ENCODE peak calls at places on chromosome 1, in five cellular contexts. O is mesenchymal stem cell; L is CD8-positive, alpha-beta memory T cell; B is SJSA1; N is lower lobe of right lung. P is an unnamed sample.
A peak's percentile ranks its signal among the peaks of the same experiment; 100 is the strongest.

GRCh38 chr1:2874207-2875165 is 73.0 kb upstream of the TTC34 start:
- DNase-seq in O (no peak), L (no peak), B (no peak), N (no peak), P (no peak)

GRCh38 chr1:38541223-38541622 is 318.3 kb downstream of the RRAGC start:
- DNase-seq in O (no peak), L (no peak), B (peak; percentile 11), N (no peak), P (peak; percentile 58)

GRCh38 chr1:207970329-207971038 is 59.6 kb upstream of the CD34 start:
- DNase-seq in O (no peak), L (no peak), B (peak; percentile 43), N (no peak), P (no peak)

GRCh38 chr1:50923564-50923963 is 36.5 kb downstream of the FAF1 start:
- DNase-seq in O (no peak), L (no peak), B (no peak), N (no peak), P (no peak)

GRCh38 chr1:220028496-220028895 is 17.8 kb downstream of the EPRS1 start:
- DNase-seq in O (no peak), L (no peak), B (no peak), N (no peak), P (no peak)

GRCh38 chr1:27971674-27972073 is 11.9 kb downstream of the XKR8 start:
- DNase-seq in O (peak; percentile 22), L (no peak), B (peak; percentile 19), N (no peak), P (peak; percentile 59)

GRCh38 chr1:185567006-185567405 is 167.2 kb upstream of the HMCN1 start:
- DNase-seq in O (peak; percentile 85), L (peak; percentile 91), B (peak; percentile 49), N (no peak), P (peak; percentile 45)

GRCh38 chr1:155321577-155322497 is 1.1 kb downstream of the RUSC1 start:
- DNase-seq in O (peak; percentile 41), L (no peak), B (no peak), N (no peak), P (no peak)

GRCh38 chr1:64539808-64540207 is 69.9 kb downstream of the CACHD1 start:
- DNase-seq in O (no peak), L (no peak), B (no peak), N (peak; percentile 60), P (peak; percentile 60)

GRCh38 chr1:67713071-67713806 is 28.2 kb downstream of the GADD45A start:
- DNase-seq in O (peak; percentile 87), L (no peak), B (peak; percentile 74), N (no peak), P (peak; percentile 74)

GRCh38 chr1:203464743-203465142 is 10.9 kb upstream of the PRELP start:
- DNase-seq in O (no peak), L (no peak), B (no peak), N (no peak), P (no peak)

GRCh38 chr1:43171312-43171875 is 696 bp downstream of the EBNA1BP2 start:
- DNase-seq in O (no peak), L (no peak), B (no peak), N (no peak), P (no peak)

GRCh38 chr1:155205035-155205434 is 2.7 kb downstream of the THBS3 start:
- DNase-seq in O (no peak), L (no peak), B (no peak), N (no peak), P (no peak)

GRCh38 chr1:119747451-119747850 is 21.3 kb downstream of the HMGCS2 start:
- DNase-seq in O (no peak), L (no peak), B (no peak), N (no peak), P (no peak)
- H3K4me1 ChIP-seq in O (peaks cover 4% of the 10 kb centered on the region), L (no peaks in the 10 kb centered on the region), B (no peaks in the 10 kb centered on the region), N (no peaks in the 10 kb centered on the region), P (no peaks in the 10 kb centered on the region)

GRCh38 chr1:21307210-21307609 is 16.9 kb upstream of the ECE1 start:
- DNase-seq in O (peak; percentile 12), L (no peak), B (no peak), N (no peak), P (no peak)

GRCh38 chr1:21308330-21308729 is 18.1 kb upstream of the ECE1 start:
- DNase-seq in O (peak; percentile 34), L (no peak), B (no peak), N (no peak), P (no peak)

GRCh38 chr1:21305900-21306189 is 15.6 kb upstream of the ECE1 start:
- DNase-seq in O (no peak), L (no peak), B (no peak), N (no peak), P (no peak)

GRCh38 chr1:21308847-21309652 is 18.8 kb upstream of the ECE1 start:
- DNase-seq in O (peak; percentile 48), L (no peak), B (no peak), N (no peak), P (peak; percentile 91)

GRCh38 chr1:21307663-21308062 is 17.4 kb upstream of the ECE1 start:
- DNase-seq in O (no peak), L (no peak), B (no peak), N (no peak), P (peak; percentile 49)
- H3K4me1 ChIP-seq in O (peaks cover 56% of the 10 kb centered on the region), L (peaks cover 37% of the 10 kb centered on the region), B (peaks cover 14% of the 10 kb centered on the region), N (peaks cover 40% of the 10 kb centered on the region), P (peaks cover 46% of the 10 kb centered on the region)

GRCh38 chr1:161736332-161736969 is 13.1 kb upstream of the DUSP12 start:
- DNase-seq in O (no peak), L (no peak), B (no peak), N (no peak), P (no peak)

GRCh38 chr1:161732319-161732718 is 11.0 kb downstream of the FCRLB start:
- DNase-seq in O (no peak), L (no peak), B (no peak), N (no peak), P (no peak)

GRCh38 chr1:161735837-161736236 is 13.7 kb upstream of the DUSP12 start:
- DNase-seq in O (no peak), L (no peak), B (no peak), N (no peak), P (no peak)

GRCh38 chr1:161731241-161731640 is 9.9 kb downstream of the FCRLB start:
- DNase-seq in O (no peak), L (no peak), B (no peak), N (no peak), P (no peak)

DNA sequence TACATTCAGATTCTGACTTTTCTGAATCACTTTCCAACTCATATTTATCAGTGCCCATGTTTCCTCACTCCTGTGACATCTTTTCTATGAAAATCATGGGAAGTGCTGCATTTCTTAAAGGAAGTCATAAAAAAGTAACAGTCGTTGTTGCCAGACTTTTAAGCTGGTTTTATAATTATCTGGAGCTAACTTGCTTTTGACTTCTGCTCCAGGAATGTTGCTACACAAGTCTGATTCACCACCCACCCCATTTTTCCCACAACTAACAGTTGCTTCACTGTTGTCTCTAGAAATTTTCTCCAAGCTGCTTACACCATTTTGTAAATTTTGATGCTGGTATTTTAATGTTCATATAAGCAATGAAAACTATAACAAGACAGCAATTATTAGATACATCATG is 12.2 kb downstream of the FCRLB start:
- DNase-seq in O (peak; percentile 85), L (no peak), B (peak; percentile 29), N (no peak), P (peak; percentile 58)
- H3K4me1 ChIP-seq in O (no peaks in the 10 kb centered on the region), L (peaks cover 17% of the 10 kb centered on the region), B (peaks cover 20% of the 10 kb centered on the region), N (peaks cover 4% of the 10 kb centered on the region), P (peaks cover 11% of the 10 kb centered on the region)

GRCh38 chr1:41802532-41803501 is 115.9 kb downstream of the HIVEP3 start:
- DNase-seq in O (no peak), L (peak; percentile 37), B (no peak), N (peak; percentile 81), P (no peak)
- H3K4me1 ChIP-seq in O (peaks cover 8% of the 10 kb centered on the region), L (peaks cover 87% of the 10 kb centered on the region), B (no peaks in the 10 kb centered on the region), N (peaks cover 46% of the 10 kb centered on the region), P (no peaks in the 10 kb centered on the region)

GRCh38 chr1:160806109-160806665 is 10.2 kb downstream of the LY9 start:
- DNase-seq in O (no peak), L (no peak), B (no peak), N (no peak), P (no peak)
- H3K4me1 ChIP-seq in O (no peaks in the 10 kb centered on the region), L (peaks cover 50% of the 10 kb centered on the region), B (no peaks in the 10 kb centered on the region), N (no peaks in the 10 kb centered on the region), P (no peaks in the 10 kb centered on the region)

DNA sequence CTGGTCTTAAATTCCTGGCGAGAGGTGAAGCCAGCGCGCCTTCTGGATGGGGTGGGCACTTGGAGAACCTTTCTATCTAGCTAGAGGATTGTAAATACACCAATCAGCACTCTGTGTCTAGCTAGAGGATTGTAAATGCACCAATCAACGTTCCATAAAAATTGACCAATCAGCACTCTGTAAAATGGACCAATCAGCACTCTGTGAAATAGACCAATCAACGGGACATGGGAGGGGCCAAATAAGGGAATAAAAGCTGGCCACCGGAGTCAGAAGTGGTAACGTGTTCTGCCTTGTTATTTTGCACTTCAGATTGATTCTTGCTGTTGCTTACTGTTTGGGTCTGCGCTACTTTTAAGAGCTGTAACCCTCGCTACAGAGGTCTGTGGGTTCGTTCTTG is 12.0 kb upstream of the LIN9 start:
- DNase-seq in O (no peak), L (no peak), B (no peak), N (no peak), P (no peak)
- H3K4me1 ChIP-seq in O (no peaks in the 10 kb centered on the region), L (no peaks in the 10 kb centered on the region), B (no peaks in the 10 kb centered on the region), N (no peaks in the 10 kb centered on the region), P (no peaks in the 10 kb centered on the region)

DNA sequence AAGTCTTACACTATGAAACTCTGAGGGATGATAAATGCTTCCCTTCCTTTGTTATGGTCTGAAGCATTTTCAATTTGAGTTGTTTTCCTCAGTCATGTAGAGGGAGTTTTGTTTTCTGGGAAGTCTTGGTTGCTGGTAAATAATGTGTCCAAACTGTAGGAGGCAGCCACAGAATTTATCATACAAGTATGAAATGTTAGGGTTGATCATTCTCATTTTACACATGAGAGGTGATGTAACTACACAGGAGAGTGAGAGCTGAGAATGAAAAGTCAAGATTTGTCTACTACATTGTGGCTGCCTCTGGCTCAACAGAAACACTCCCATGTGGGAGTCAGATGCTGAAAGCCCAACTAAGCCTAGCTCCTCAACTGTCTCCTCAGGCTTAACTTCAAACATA is 182.5 kb upstream of the SGIP1 start:
- DNase-seq in O (no peak), L (no peak), B (peak; percentile 57), N (no peak), P (no peak)
- H3K4me1 ChIP-seq in O (peaks cover 2% of the 10 kb centered on the region), L (peaks cover 84% of the 10 kb centered on the region), B (peaks cover 71% of the 10 kb centered on the region), N (peaks cover 67% of the 10 kb centered on the region), P (peaks cover 93% of the 10 kb centered on the region)

GRCh38 chr1:25026757-25027450 is 96.8 kb upstream of the RUNX3 start:
- DNase-seq in O (no peak), L (no peak), B (no peak), N (no peak), P (no peak)
- H3K4me1 ChIP-seq in O (peaks cover 21% of the 10 kb centered on the region), L (peaks cover 90% of the 10 kb centered on the region), B (peaks cover 15% of the 10 kb centered on the region), N (peaks cover 50% of the 10 kb centered on the region), P (peaks cover 17% of the 10 kb centered on the region)